ENCODE peak calls at places on chromosomes 2 and 18, in five cellular contexts. One of them, this sample, is unnamed.
A peak's percentile ranks its signal among the peaks of the same experiment; 100 is the strongest.

GRCh38 chr2:159497857-159498256 is 118.5 kb downstream of the BAZ2B start:
- DNase-seq in colonic mucosa: no peak
- DNase-seq in MCF 10A: no peak
- DNase-seq in PC-3: peak; percentile 19
- DNase-seq in CD4-positive, alpha-beta T cell: no peak
- DNase-seq in this sample: no peak

GRCh38 chr18:7084080-7084765 is 33.4 kb downstream of the LAMA1 start:
- DNase-seq in colonic mucosa: no peak
- DNase-seq in CD4-positive, alpha-beta T cell: no peak
- DNase-seq in PC-3: no peak
- DNase-seq in MCF 10A: peak; percentile 35
- DNase-seq in this sample: no peak

GRCh38 chr2:47041065-47041464 is 114.0 kb downstream of the STPG4 start:
- DNase-seq in MCF 10A: no peak
- DNase-seq in CD4-positive, alpha-beta T cell: no peak
- DNase-seq in PC-3: no peak
- DNase-seq in colonic mucosa: no peak
- DNase-seq in this sample: no peak

GRCh38 chr18:46660955-46661749 is 4.1 kb upstream of the LOXHD1 start:
- DNase-seq in PC-3: no peak
- DNase-seq in colonic mucosa: no peak
- DNase-seq in CD4-positive, alpha-beta T cell: no peak
- DNase-seq in MCF 10A: no peak
- DNase-seq in this sample: no peak

GRCh38 chr18:26435415-26436095 is 112.8 kb downstream of the KCTD1 start:
- DNase-seq in PC-3: no peak
- DNase-seq in CD4-positive, alpha-beta T cell: no peak
- DNase-seq in MCF 10A: no peak
- DNase-seq in colonic mucosa: no peak
- DNase-seq in this sample: no peak

GRCh38 chr2:236049981-236050380 is 118.2 kb downstream of the GBX2 start:
- DNase-seq in colonic mucosa: no peak
- DNase-seq in CD4-positive, alpha-beta T cell: no peak
- DNase-seq in MCF 10A: no peak
- DNase-seq in PC-3: no peak
- DNase-seq in this sample: no peak

GRCh38 chr2:191202209-191202721 is 42.9 kb upstream of the MYO1B start:
- DNase-seq in PC-3: peak; percentile 23
- DNase-seq in colonic mucosa: no peak
- DNase-seq in CD4-positive, alpha-beta T cell: no peak
- DNase-seq in MCF 10A: peak; percentile 88
- DNase-seq in this sample: no peak

GRCh38 chr18:55509631-55510372 is 78.2 kb downstream of the TCF4 start:
- DNase-seq in colonic mucosa: no peak
- DNase-seq in MCF 10A: peak; percentile 46
- DNase-seq in PC-3: peak; percentile 72
- DNase-seq in CD4-positive, alpha-beta T cell: no peak
- DNase-seq in this sample: no peak

GRCh38 chr2:222689322-222689721 is 17.9 kb downstream of the MOGAT1 start:
- DNase-seq in colonic mucosa: no peak
- DNase-seq in CD4-positive, alpha-beta T cell: no peak
- DNase-seq in PC-3: no peak
- DNase-seq in MCF 10A: no peak
- DNase-seq in this sample: no peak

GRCh38 chr2:200810252-200810650 is 1.5 kb upstream of the BZW1 start:
- DNase-seq in MCF 10A: peak; percentile 53
- DNase-seq in colonic mucosa: peak; percentile 40
- DNase-seq in CD4-positive, alpha-beta T cell: no peak
- DNase-seq in PC-3: peak; percentile 94
- DNase-seq in this sample: no peak

GRCh38 chr2:95143838-95144237 is 15.8 kb downstream of the ZNF514 start:
- DNase-seq in MCF 10A: no peak
- DNase-seq in CD4-positive, alpha-beta T cell: no peak
- DNase-seq in colonic mucosa: no peak
- DNase-seq in PC-3: no peak
- DNase-seq in this sample: no peak

GRCh38 chr2:21317131-21317530 is 193.4 kb downstream of the TDRD15 start:
- DNase-seq in MCF 10A: peak; percentile 68
- DNase-seq in colonic mucosa: peak; percentile 54
- DNase-seq in PC-3: peak; percentile 38
- DNase-seq in CD4-positive, alpha-beta T cell: no peak
- DNase-seq in this sample: no peak

GRCh38 chr18:71808576-71808975 is 735.6 kb downstream of the CBLN2 start:
- DNase-seq in MCF 10A: no peak
- DNase-seq in colonic mucosa: no peak
- DNase-seq in PC-3: peak; percentile 74
- DNase-seq in CD4-positive, alpha-beta T cell: no peak
- DNase-seq in this sample: no peak

GRCh38 chr2:218811382-218811781 is 20.2 kb downstream of the PRKAG3 start:
- DNase-seq in PC-3: no peak
- DNase-seq in CD4-positive, alpha-beta T cell: no peak
- DNase-seq in MCF 10A: no peak
- DNase-seq in colonic mucosa: no peak
- DNase-seq in this sample: no peak

GRCh38 chr2:106580241-106580640 is 93.1 kb downstream of the CD8B2 start:
- DNase-seq in MCF 10A: no peak
- DNase-seq in colonic mucosa: no peak
- DNase-seq in PC-3: no peak
- DNase-seq in CD4-positive, alpha-beta T cell: no peak
- DNase-seq in this sample: peak; percentile 69

GRCh38 chr2:3179208-3179607 is 198.4 kb downstream of the EIPR1 start:
- DNase-seq in PC-3: no peak
- DNase-seq in MCF 10A: no peak
- DNase-seq in colonic mucosa: no peak
- DNase-seq in CD4-positive, alpha-beta T cell: no peak
- DNase-seq in this sample: no peak

GRCh38 chr2:45178359-45178758 is 169.1 kb upstream of the SIX2 start:
- DNase-seq in MCF 10A: peak; percentile 62
- DNase-seq in PC-3: no peak
- DNase-seq in colonic mucosa: no peak
- DNase-seq in CD4-positive, alpha-beta T cell: no peak
- DNase-seq in this sample: no peak

GRCh38 chr2:67437132-67437531 is 40.0 kb downstream of the ETAA1 start:
- DNase-seq in PC-3: peak; percentile 89
- DNase-seq in CD4-positive, alpha-beta T cell: no peak
- DNase-seq in MCF 10A: peak; percentile 48
- DNase-seq in colonic mucosa: no peak
- DNase-seq in this sample: no peak

GRCh38 chr2:197286805-197287595 is 23.6 kb downstream of the ANKRD44 start:
- DNase-seq in MCF 10A: peak; percentile 85
- DNase-seq in colonic mucosa: peak; percentile 41
- DNase-seq in CD4-positive, alpha-beta T cell: no peak
- DNase-seq in PC-3: peak; percentile 95
- DNase-seq in this sample: no peak

GRCh38 chr2:189927823-189928222 is 134.7 kb downstream of the MSTN start:
- DNase-seq in MCF 10A: peak; percentile 8
- DNase-seq in colonic mucosa: no peak
- DNase-seq in CD4-positive, alpha-beta T cell: no peak
- DNase-seq in PC-3: no peak
- DNase-seq in this sample: no peak

GRCh38 chr2:8684885-8685696 is 3.2 kb downstream of the ID2 start:
- DNase-seq in CD4-positive, alpha-beta T cell: no peak
- DNase-seq in PC-3: peak; percentile 39
- DNase-seq in MCF 10A: peak; percentile 20
- DNase-seq in colonic mucosa: peak; percentile 89
- DNase-seq in this sample: peak; percentile 90

GRCh38 chr18:29311580-29311979 is 1134.7 kb upstream of the CDH2 start:
- DNase-seq in MCF 10A: no peak
- DNase-seq in PC-3: no peak
- DNase-seq in CD4-positive, alpha-beta T cell: no peak
- DNase-seq in colonic mucosa: no peak
- DNase-seq in this sample: no peak

GRCh38 chr2:109254174-109254904 is 125.3 kb downstream of the SH3RF3 start:
- DNase-seq in MCF 10A: no peak
- DNase-seq in CD4-positive, alpha-beta T cell: no peak
- DNase-seq in PC-3: no peak
- DNase-seq in colonic mucosa: no peak
- DNase-seq in this sample: no peak

GRCh38 chr2:15059870-15060617 is 427.5 kb downstream of the LRATD1 start:
- DNase-seq in PC-3: peak; percentile 79
- DNase-seq in CD4-positive, alpha-beta T cell: no peak
- DNase-seq in colonic mucosa: no peak
- DNase-seq in MCF 10A: peak; percentile 46
- DNase-seq in this sample: no peak

GRCh38 chr18:3252843-3253242 is 5.2 kb downstream of the MYL12A start:
- DNase-seq in CD4-positive, alpha-beta T cell: no peak
- DNase-seq in MCF 10A: no peak
- DNase-seq in colonic mucosa: no peak
- DNase-seq in PC-3: no peak
- DNase-seq in this sample: no peak

GRCh38 chr2:9751831-9752230 is 91.4 kb upstream of the TAF1B start:
- DNase-seq in colonic mucosa: no peak
- DNase-seq in PC-3: no peak
- DNase-seq in MCF 10A: no peak
- DNase-seq in CD4-positive, alpha-beta T cell: no peak
- DNase-seq in this sample: no peak

GRCh38 chr2:186460465-186460864 is 25.6 kb upstream of the ZC3H15 start:
- DNase-seq in PC-3: peak; percentile 37
- DNase-seq in MCF 10A: peak; percentile 35
- DNase-seq in colonic mucosa: no peak
- DNase-seq in CD4-positive, alpha-beta T cell: no peak
- DNase-seq in this sample: no peak

GRCh38 chr18:69528439-69528838 is 127.8 kb downstream of the DOK6 start:
- DNase-seq in PC-3: no peak
- DNase-seq in MCF 10A: peak; percentile 31
- DNase-seq in CD4-positive, alpha-beta T cell: no peak
- DNase-seq in colonic mucosa: no peak
- DNase-seq in this sample: no peak

GRCh38 chr2:236684534-236685256 is 115.1 kb downstream of the ACKR3 start:
- DNase-seq in PC-3: no peak
- DNase-seq in colonic mucosa: no peak
- DNase-seq in MCF 10A: no peak
- DNase-seq in CD4-positive, alpha-beta T cell: no peak
- DNase-seq in this sample: no peak

GRCh38 chr2:236972491-236973379 is 113.0 kb upstream of the COPS8 start:
- DNase-seq in MCF 10A: peak; percentile 72
- DNase-seq in colonic mucosa: peak; percentile 54
- DNase-seq in PC-3: peak; percentile 86
- DNase-seq in CD4-positive, alpha-beta T cell: no peak
- DNase-seq in this sample: no peak

GRCh38 chr2:31704561-31705212 is 123.9 kb upstream of the SRD5A2 start:
- DNase-seq in MCF 10A: no peak
- DNase-seq in PC-3: peak; percentile 44
- DNase-seq in colonic mucosa: no peak
- DNase-seq in CD4-positive, alpha-beta T cell: no peak
- DNase-seq in this sample: no peak

GRCh38 chr2:237300755-237301154 is 113.2 kb downstream of the COL6A3 start:
- DNase-seq in CD4-positive, alpha-beta T cell: no peak
- DNase-seq in colonic mucosa: no peak
- DNase-seq in MCF 10A: no peak
- DNase-seq in PC-3: no peak
- DNase-seq in this sample: peak; percentile 36

GRCh38 chr18:38369772-38370690 is 804.4 kb upstream of the CELF4 start:
- DNase-seq in CD4-positive, alpha-beta T cell: no peak
- DNase-seq in colonic mucosa: no peak
- DNase-seq in PC-3: no peak
- DNase-seq in MCF 10A: peak; percentile 11
- DNase-seq in this sample: no peak

GRCh38 chr2:63658176-63658968 is 69.6 kb downstream of the MDH1 start:
- DNase-seq in PC-3: no peak
- DNase-seq in MCF 10A: no peak
- DNase-seq in CD4-positive, alpha-beta T cell: no peak
- DNase-seq in colonic mucosa: no peak
- DNase-seq in this sample: no peak

GRCh38 chr2:235238537-235238936 is 255.3 kb upstream of the AGAP1 start:
- DNase-seq in colonic mucosa: peak; percentile 63
- DNase-seq in MCF 10A: peak; percentile 56
- DNase-seq in CD4-positive, alpha-beta T cell: no peak
- DNase-seq in PC-3: peak; percentile 10
- DNase-seq in this sample: no peak

GRCh38 chr2:45169339-45170190 is 160.3 kb upstream of the SIX2 start:
- DNase-seq in MCF 10A: peak; percentile 57
- DNase-seq in PC-3: peak; percentile 39
- DNase-seq in CD4-positive, alpha-beta T cell: no peak
- DNase-seq in colonic mucosa: no peak
- DNase-seq in this sample: no peak

GRCh38 chr2:73260338-73260984 is 23.8 kb downstream of the FBXO41 start:
- DNase-seq in MCF 10A: peak; percentile 64
- DNase-seq in PC-3: peak; percentile 58
- DNase-seq in colonic mucosa: no peak
- DNase-seq in CD4-positive, alpha-beta T cell: no peak
- DNase-seq in this sample: no peak
- TF ChIP-seq CTCF in MCF 10A: peak; percentile 68
- TF ChIP-seq CTCF in PC-3: peak; percentile 60
- TF ChIP-seq CTCF in colonic mucosa: peak; percentile 29
- TF ChIP-seq CTCF in CD4-positive, alpha-beta T cell: no peak
- TF ChIP-seq CTCF in this sample: peak; percentile 72

DNA sequence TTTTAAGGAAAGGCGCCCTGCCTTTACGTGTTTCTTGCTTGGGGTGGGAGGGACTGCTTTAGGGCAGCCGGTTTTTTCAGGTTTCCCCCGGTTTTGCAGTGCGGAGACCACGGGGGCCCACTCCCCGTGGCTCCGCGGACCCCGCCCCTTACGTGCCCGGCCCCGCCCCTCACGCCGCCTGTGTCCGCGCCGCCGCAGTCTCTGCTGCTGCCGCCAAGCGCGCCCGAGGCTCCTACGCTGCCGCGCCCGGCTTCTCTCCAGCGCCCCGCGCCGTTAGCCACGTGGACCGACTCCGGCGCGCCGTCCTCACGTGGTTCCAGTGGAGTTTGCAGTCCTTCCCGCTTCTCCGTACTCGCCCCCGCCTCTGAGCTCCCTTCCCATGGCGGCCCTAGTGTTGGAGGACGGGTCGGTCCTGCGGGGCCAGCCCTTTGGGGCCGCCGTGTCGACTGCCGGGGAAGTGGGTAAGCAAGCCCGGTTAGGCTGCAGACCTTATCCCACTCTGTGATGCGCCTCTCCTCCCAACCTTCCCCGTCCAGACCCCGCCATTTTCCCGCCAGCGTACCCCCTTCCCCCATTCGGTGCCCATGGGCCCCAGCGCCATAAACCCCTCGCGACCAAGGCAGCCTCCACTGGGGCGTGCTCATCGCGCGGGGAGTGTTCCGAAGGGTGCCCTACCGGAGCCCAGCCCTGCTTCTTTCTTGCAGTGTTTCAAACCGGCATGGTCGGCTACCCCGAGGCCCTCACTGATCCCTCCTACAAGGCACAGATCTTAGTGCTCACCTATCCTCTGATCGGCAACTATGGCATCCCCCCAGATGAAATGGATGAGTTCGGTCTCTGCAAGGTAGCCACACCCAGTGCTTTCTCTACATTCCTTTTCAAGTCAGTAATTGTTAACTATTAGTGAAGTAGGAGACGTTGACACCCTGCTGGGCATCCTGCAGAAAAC is at the start of gene CAD:
- DNase-seq in colonic mucosa: peak; percentile 88
- DNase-seq in CD4-positive, alpha-beta T cell: peak; percentile 79
- DNase-seq in MCF 10A: peak; percentile 81
- DNase-seq in PC-3: peak; percentile 82
- DNase-seq in this sample: peak; percentile 95
- TF ChIP-seq CTCF in colonic mucosa: no peak
- TF ChIP-seq CTCF in CD4-positive, alpha-beta T cell: no peak
- TF ChIP-seq CTCF in MCF 10A: no peak
- TF ChIP-seq CTCF in PC-3: peak; percentile 15
- TF ChIP-seq CTCF in this sample: peak; percentile 41

GRCh38 chr2:103008586-103008985 is 246.8 kb downstream of the TMEM182 start:
- DNase-seq in MCF 10A: no peak
- DNase-seq in PC-3: no peak
- DNase-seq in colonic mucosa: no peak
- DNase-seq in CD4-positive, alpha-beta T cell: no peak
- DNase-seq in this sample: no peak
- TF ChIP-seq CTCF in MCF 10A: no peak
- TF ChIP-seq CTCF in PC-3: no peak
- TF ChIP-seq CTCF in colonic mucosa: no peak
- TF ChIP-seq CTCF in CD4-positive, alpha-beta T cell: no peak
- TF ChIP-seq CTCF in this sample: no peak

GRCh38 chr2:2101924-2102323 is 229.2 kb downstream of the MYT1L start:
- DNase-seq in CD4-positive, alpha-beta T cell: no peak
- DNase-seq in PC-3: no peak
- DNase-seq in MCF 10A: peak; percentile 18
- DNase-seq in colonic mucosa: no peak
- DNase-seq in this sample: no peak
- TF ChIP-seq CTCF in CD4-positive, alpha-beta T cell: no peak
- TF ChIP-seq CTCF in PC-3: peak; percentile 44
- TF ChIP-seq CTCF in MCF 10A: peak; percentile 16
- TF ChIP-seq CTCF in colonic mucosa: no peak
- TF ChIP-seq CTCF in this sample: peak; percentile 63